ENCODE peak calls at places on chromosomes 4 and X, in six cellular contexts. P is ureter, V is epithelial cell of prostate, A is heart left ventricle, W is tibial nerve, N is NCI-H187. Q is an unnamed sample.

GRCh38 chrX:23317799-23318724 is 16.6 kb upstream of the PTCHD1 start:
- DNase-seq in P (no peak), V (no peak), A (peak), W (no peak), N (no peak), Q (peak)

GRCh38 chrX:8289523-8289922 is 118.5 kb upstream of the VCX2 start:
- DNase-seq in P (no peak), V (no peak), A (no peak), W (no peak), N (no peak), Q (no peak)

GRCh38 chr4:105807496-105807895 is 87.8 kb upstream of the NPNT start:
- DNase-seq in P (no peak), V (no peak), A (no peak), W (no peak), N (no peak), Q (no peak)

GRCh38 chr4:80183196-80184052 is 13.9 kb upstream of the PRDM8 start:
- DNase-seq in P (peak), V (no peak), A (no peak), W (no peak), N (no peak), Q (no peak)

GRCh38 chr4:23630110-23630509 is 259.7 kb downstream of the PPARGC1A start:
- DNase-seq in P (no peak), V (no peak), A (no peak), W (no peak), N (no peak), Q (no peak)

GRCh38 chr4:118849867-118850812 is 14.2 kb upstream of the SEC24D start:
- DNase-seq in P (no peak), V (no peak), A (no peak), W (no peak), N (no peak), Q (no peak)

GRCh38 chr4:108171541-108172230 is 3.0 kb upstream of the LEF1 start:
- DNase-seq in P (no peak), V (no peak), A (no peak), W (no peak), N (no peak), Q (no peak)

GRCh38 chrX:39922926-39923325 is 174.8 kb downstream of the BCOR start:
- DNase-seq in P (no peak), V (no peak), A (no peak), W (no peak), N (no peak), Q (no peak)

GRCh38 chr4:38028556-38028955 is 68.4 kb downstream of the PTTG2 start:
- DNase-seq in P (no peak), V (no peak), A (no peak), W (no peak), N (no peak), Q (no peak)

GRCh38 chr4:153510252-153511001 is 44.3 kb downstream of the TMEM131L start:
- DNase-seq in P (no peak), V (no peak), A (no peak), W (no peak), N (no peak), Q (no peak)

GRCh38 chr4:1261107-1261928 is 12.4 kb upstream of the CTBP1 start:
- DNase-seq in P (no peak), V (no peak), A (no peak), W (no peak), N (no peak), Q (no peak)

GRCh38 chrX:143661286-143661685 is 25.4 kb upstream of the SLITRK4 start:
- DNase-seq in P (no peak), V (no peak), A (no peak), W (no peak), N (no peak), Q (no peak)

GRCh38 chrX:131747173-131747572 is 203.3 kb downstream of the OR13H1 start:
- DNase-seq in P (peak), V (no peak), A (peak), W (no peak), N (peak), Q (peak)

GRCh38 chr4:176794151-176794550 is 1.4 kb upstream of the VEGFC start:
- DNase-seq in P (no peak), V (peak), A (no peak), W (no peak), N (no peak), Q (no peak)

GRCh38 chr4:157076578-157076947 is 613 bp downstream of the GLRB start:
- DNase-seq in P (no peak), V (no peak), A (no peak), W (no peak), N (no peak), Q (no peak)

GRCh38 chrX:120302434-120302833 is 8.8 kb downstream of the TMEM255A start:
- DNase-seq in P (no peak), V (no peak), A (no peak), W (no peak), N (no peak), Q (no peak)

GRCh38 chr4:44319129-44319528 is 129.5 kb downstream of the KCTD8 start:
- DNase-seq in P (no peak), V (no peak), A (no peak), W (no peak), N (no peak), Q (no peak)

GRCh38 chr4:89753601-89754066 is 83.3 kb downstream of the SNCA start:
- DNase-seq in P (no peak), V (peak), A (no peak), W (no peak), N (no peak), Q (no peak)

GRCh38 chr4:57061395-57061794 is 48.8 kb downstream of the IGFBP7 start:
- DNase-seq in P (no peak), V (no peak), A (no peak), W (no peak), N (no peak), Q (no peak)

GRCh38 chr4:44447563-44448504 is 775 bp downstream of the KCTD8 start:
- DNase-seq in P (peak), V (no peak), A (peak), W (peak), N (no peak), Q (no peak)

GRCh38 chr4:2390146-2390545 is 28.3 kb downstream of the ZFYVE28 start:
- DNase-seq in P (no peak), V (no peak), A (no peak), W (no peak), N (no peak), Q (no peak)

GRCh38 chr4:186657766-186658165 is 65.9 kb downstream of the FAT1 start:
- DNase-seq in P (no peak), V (no peak), A (no peak), W (no peak), N (no peak), Q (no peak)

GRCh38 chr4:52824603-52825310 is 37.4 kb upstream of the RASL11B start:
- DNase-seq in P (no peak), V (no peak), A (peak), W (no peak), N (no peak), Q (no peak)

GRCh38 chr4:125317526-125317880 is 2.7 kb downstream of the FAT4 start:
- DNase-seq in P (no peak), V (no peak), A (peak), W (peak), N (no peak), Q (no peak)

GRCh38 chrX:75547783-75548182 is 24.9 kb upstream of the ZDHHC15 start:
- DNase-seq in P (peak), V (no peak), A (peak), W (peak), N (no peak), Q (peak)

GRCh38 chr4:72302981-72303704 is 265.9 kb downstream of the ADAMTS3 start:
- DNase-seq in P (no peak), V (no peak), A (no peak), W (no peak), N (peak), Q (peak)

GRCh38 chr4:152259866-152260265 is 276.0 kb downstream of the FBXW7 start:
- DNase-seq in P (no peak), V (peak), A (no peak), W (no peak), N (no peak), Q (no peak)

GRCh38 chr4:39365931-39366771 is at the start of gene RFC1:
- DNase-seq in P (peak), V (peak), A (peak), W (peak), N (peak), Q (peak)

GRCh38 chr4:40337081-40337480 is 1.9 kb downstream of the CHRNA9 start:
- DNase-seq in P (no peak), V (no peak), A (no peak), W (no peak), N (no peak), Q (no peak)